ENCODE peak calls at places on chromosome 15, in six cellular contexts. T, Q, G, N, R and W are unnamed samples.
A peak's percentile ranks its signal among the peaks of the same experiment; 100 is the strongest.

GRCh38 chr15:25620466-25620865 is 181.6 kb upstream of the UBE3A start:
- DNase-seq in T (no peak), Q (no peak), G (no peak), N (no peak), R (no peak), W (no peak)

GRCh38 chr15:66946578-66947164 is 118.7 kb upstream of the SMAD3 start:
- DNase-seq in T (peak; percentile 78), Q (peak; percentile 21), G (peak; percentile 71), N (peak; percentile 78), R (peak; percentile 74), W (peak; percentile 45)

GRCh38 chr15:37038036-37038715 is 62.2 kb downstream of the MEIS2 start:
- DNase-seq in T (no peak), Q (no peak), G (no peak), N (no peak), R (no peak), W (no peak)

GRCh38 chr15:53072077-53072476 is 281.9 kb upstream of the ONECUT1 start:
- DNase-seq in T (peak; percentile 10), Q (peak; percentile 45), G (peak; percentile 91), N (peak; percentile 29), R (peak; percentile 51), W (peak; percentile 93)

GRCh38 chr15:67690936-67691335 is 134.4 kb upstream of the SKOR1 start:
- DNase-seq in T (no peak), Q (peak; percentile 90), G (no peak), N (no peak), R (peak; percentile 64), W (peak; percentile 35)

GRCh38 chr15:67762610-67763368 is 62.5 kb upstream of the SKOR1 start:
- DNase-seq in T (no peak), Q (no peak), G (no peak), N (no peak), R (peak; percentile 50), W (no peak)

GRCh38 chr15:48946088-48946839 is 17.5 kb downstream of the SHC4 start:
- DNase-seq in T (peak; percentile 24), Q (peak; percentile 90), G (no peak), N (peak; percentile 36), R (peak; percentile 54), W (peak; percentile 98)

GRCh38 chr15:99322643-99323405 is 71.5 kb downstream of the LRRC28 start:
- DNase-seq in T (no peak), Q (peak; percentile 31), G (no peak), N (no peak), R (peak; percentile 27), W (no peak)

GRCh38 chr15:30924353-30924752 is 20.6 kb downstream of the FAN1 start:
- DNase-seq in T (no peak), Q (peak; percentile 89), G (no peak), N (no peak), R (peak; percentile 17), W (no peak)

GRCh38 chr15:38325290-38325990 is 72.8 kb downstream of the SPRED1 start:
- DNase-seq in T (no peak), Q (no peak), G (no peak), N (no peak), R (no peak), W (no peak)

GRCh38 chr15:69887018-69887417 is 210.7 kb downstream of the TLE3 start:
- DNase-seq in T (no peak), Q (no peak), G (no peak), N (no peak), R (no peak), W (no peak)

GRCh38 chr15:40591310-40591845 is 2.7 kb upstream of the KNL1 start:
- DNase-seq in T (no peak), Q (no peak), G (no peak), N (no peak), R (no peak), W (no peak)

GRCh38 chr15:66707310-66708160 is 5.5 kb downstream of the SMAD6 start:
- DNase-seq in T (peak; percentile 55), Q (peak; percentile 39), G (peak; percentile 79), N (peak; percentile 70), R (peak; percentile 17), W (no peak)

GRCh38 chr15:78766041-78766440 is 45.2 kb downstream of the ADAMTS7 start:
- DNase-seq in T (no peak), Q (no peak), G (no peak), N (no peak), R (no peak), W (no peak)

GRCh38 chr15:76274226-76274625 is 37.0 kb downstream of the ETFA start:
- DNase-seq in T (no peak), Q (peak; percentile 22), G (no peak), N (peak; percentile 56), R (peak; percentile 12), W (no peak)

GRCh38 chr15:47750030-47750739 is 32.9 kb downstream of the SEMA6D start:
- DNase-seq in T (peak; percentile 56), Q (peak; percentile 81), G (no peak), N (peak; percentile 89), R (peak; percentile 85), W (peak; percentile 97)

GRCh38 chr15:41332788-41333527 is at the start of gene NUSAP1:
- DNase-seq in T (no peak), Q (no peak), G (no peak), N (no peak), R (peak; percentile 31), W (no peak)

GRCh38 chr15:70156781-70157261 is 59.1 kb upstream of the TLE3 start:
- DNase-seq in T (no peak), Q (peak; percentile 73), G (peak; percentile 43), N (peak; percentile 46), R (peak; percentile 85), W (no peak)

GRCh38 chr15:89781055-89781454 is 4.9 kb downstream of the MESP2 start:
- DNase-seq in T (no peak), Q (no peak), G (no peak), N (no peak), R (no peak), W (no peak)

GRCh38 chr15:29859981-29860745 is 37.9 kb upstream of the TJP1 start:
- DNase-seq in T (no peak), Q (peak; percentile 92), G (no peak), N (no peak), R (peak; percentile 73), W (peak; percentile 81)

GRCh38 chr15:22936577-22937472 is 43.3 kb downstream of the CYFIP1 start:
- DNase-seq in T (no peak), Q (no peak), G (no peak), N (no peak), R (no peak), W (no peak)

GRCh38 chr15:26772588-26773484 is at the start of gene GABRB3:
- DNase-seq in T (no peak), Q (no peak), G (peak; percentile 86), N (no peak), R (peak; percentile 1), W (no peak)

GRCh38 chr15:61644550-61644949 is 415.4 kb upstream of the RORA start:
- DNase-seq in T (no peak), Q (no peak), G (no peak), N (no peak), R (peak; percentile 51), W (no peak)

GRCh38 chr15:40595773-40596172 is 1.7 kb downstream of the KNL1 start:
- DNase-seq in T (no peak), Q (no peak), G (no peak), N (no peak), R (no peak), W (no peak)

GRCh38 chr15:67824157-67824899 is 981 bp upstream of the SKOR1 start:
- DNase-seq in T (no peak), Q (no peak), G (no peak), N (no peak), R (no peak), W (no peak)

GRCh38 chr15:69661871-69662667 is 209.5 kb downstream of the RPLP1 start:
- DNase-seq in T (no peak), Q (no peak), G (no peak), N (no peak), R (no peak), W (no peak)

GRCh38 chr15:96121521-96121920 is 209.0 kb upstream of the NR2F2 start:
- DNase-seq in T (no peak), Q (peak; percentile 67), G (no peak), N (no peak), R (peak; percentile 49), W (no peak)

GRCh38 chr15:90343391-90343790 is 8.7 kb upstream of the ZNF774 start:
- DNase-seq in T (no peak), Q (peak; percentile 22), G (no peak), N (peak; percentile 40), R (peak; percentile 71), W (peak; percentile 52)

GRCh38 chr15:101148881-101149664 is 102.8 kb downstream of the CHSY1 start:
- DNase-seq in T (no peak), Q (no peak), G (no peak), N (no peak), R (no peak), W (no peak)

GRCh38 chr15:60370804-60371700 is 26.7 kb downstream of the ANXA2 start:
- DNase-seq in T (peak; percentile 82), Q (peak; percentile 100), G (no peak), N (peak; percentile 99), R (peak; percentile 99), W (peak; percentile 100)

GRCh38 chr15:90031231-90031791 is 30.2 kb downstream of the ZNF710 start:
- DNase-seq in T (no peak), Q (no peak), G (no peak), N (no peak), R (peak; percentile 86), W (no peak)

GRCh38 chr15:55116636-55117035 is 80.1 kb downstream of the RSL24D1 start:
- DNase-seq in T (no peak), Q (no peak), G (no peak), N (no peak), R (no peak), W (no peak)

GRCh38 chr15:68431792-68432401 is at the start of gene ITGA11:
- DNase-seq in T (peak; percentile 76), Q (peak; percentile 55), G (peak; percentile 84), N (peak; percentile 64), R (no peak), W (peak; percentile 68)

GRCh38 chr15:69668049-69668705 is 215.6 kb downstream of the RPLP1 start:
- DNase-seq in T (no peak), Q (no peak), G (no peak), N (no peak), R (no peak), W (no peak)

GRCh38 chr15:49168026-49168425 is 2.0 kb upstream of the GALK2 start:
- DNase-seq in T (no peak), Q (no peak), G (no peak), N (no peak), R (peak; percentile 60), W (no peak)

GRCh38 chr15:79018960-79019359 is 71.6 kb downstream of the RASGRF1 start:
- DNase-seq in T (no peak), Q (no peak), G (no peak), N (no peak), R (no peak), W (no peak)

GRCh38 chr15:74540135-74540760 is 772 bp upstream of the ARID3B start:
- DNase-seq in T (no peak), Q (peak; percentile 51), G (peak; percentile 25), N (peak; percentile 14), R (peak; percentile 57), W (no peak)

GRCh38 chr15:35047528-35047927 is 37.6 kb downstream of the NANOGP8 start:
- DNase-seq in T (no peak), Q (no peak), G (no peak), N (no peak), R (no peak), W (no peak)